ENCODE peak calls at places on chromosomes 3 and 15, in six cellular contexts. Z is adrenal gland, C is BE2C, R is neural crest cell, E is AG09309, W is GM06990. O is an unnamed sample.

GRCh38 chr3:121757812-121758545 is 8.4 kb upstream of the GOLGB1 start:
- DNase-seq in R (no peak), Z (no peak), C (no peak), W (no peak), E (no peak), O (no peak)

GRCh38 chr3:143707848-143708247 is 140.4 kb downstream of the SLC9A9 start:
- DNase-seq in Z (no peak), E (peak), W (no peak), R (no peak), C (no peak), O (no peak)

GRCh38 chr15:49079340-49080039 is 33.2 kb upstream of the SECISBP2L start:
- DNase-seq in E (no peak), Z (no peak), C (no peak), R (no peak), W (no peak), O (no peak)

GRCh38 chr15:63896336-63897115 is 62.8 kb upstream of the HERC1 start:
- DNase-seq in Z (peak), W (peak), E (peak), C (no peak), R (no peak), O (no peak)

GRCh38 chr15:48397841-48398240 is 66.6 kb downstream of the DUT start:
- DNase-seq in R (no peak), E (no peak), Z (peak), W (no peak), C (no peak), O (no peak)

GRCh38 chr3:128274837-128275236 is 121.6 kb downstream of the EEFSEC start:
- DNase-seq in Z (no peak), R (no peak), W (no peak), E (peak), C (no peak), O (no peak)

GRCh38 chr3:65854606-65855304 is 184.0 kb downstream of the MAGI1 start:
- DNase-seq in E (no peak), R (no peak), C (no peak), W (peak), Z (no peak), O (no peak)

GRCh38 chr3:117630885-117631284 is 921.3 kb downstream of the TUSC7 start:
- DNase-seq in Z (no peak), E (no peak), R (no peak), W (no peak), C (peak), O (no peak)

GRCh38 chr3:4396599-4396998 is 70.5 kb downstream of the SUMF1 start:
- DNase-seq in C (no peak), E (no peak), W (no peak), R (no peak), Z (no peak), O (no peak)

GRCh38 chr15:51303462-51303861 is 34.9 kb downstream of the CYP19A1 start:
- DNase-seq in E (no peak), Z (no peak), W (no peak), R (no peak), C (no peak), O (no peak)

GRCh38 chr15:74399511-74400312 is 32.3 kb upstream of the CYP11A1 start:
- DNase-seq in Z (no peak), C (no peak), R (no peak), W (peak), E (no peak), O (no peak)

DNA sequence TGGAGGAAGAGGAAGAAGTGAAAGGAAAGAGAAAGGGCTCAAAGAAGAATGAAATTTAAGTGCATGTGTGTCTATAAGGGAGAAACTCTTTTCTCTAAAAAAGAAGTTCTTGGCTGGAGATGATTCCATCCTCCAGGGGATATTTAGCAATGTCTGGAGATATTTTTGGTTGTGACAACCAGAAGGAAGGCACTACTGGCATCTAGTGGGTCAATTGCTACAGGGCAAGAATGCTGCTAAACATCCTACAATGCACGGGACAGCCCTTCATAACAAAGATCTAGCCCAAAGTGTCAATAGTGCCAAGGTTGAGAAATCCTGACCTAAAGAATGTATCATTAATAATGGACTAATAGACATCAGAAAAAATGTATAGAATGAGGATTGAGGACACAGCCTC is 57.4 kb upstream of the ST3GAL6 start:
- DNase-seq in R (no peak), W (no peak), C (no peak), Z (no peak), E (no peak), O (no peak)
- TF ChIP-seq CTCF in R (no peak), W (peak), C (no peak), Z (no peak), E (peak), O (no peak)

DNA sequence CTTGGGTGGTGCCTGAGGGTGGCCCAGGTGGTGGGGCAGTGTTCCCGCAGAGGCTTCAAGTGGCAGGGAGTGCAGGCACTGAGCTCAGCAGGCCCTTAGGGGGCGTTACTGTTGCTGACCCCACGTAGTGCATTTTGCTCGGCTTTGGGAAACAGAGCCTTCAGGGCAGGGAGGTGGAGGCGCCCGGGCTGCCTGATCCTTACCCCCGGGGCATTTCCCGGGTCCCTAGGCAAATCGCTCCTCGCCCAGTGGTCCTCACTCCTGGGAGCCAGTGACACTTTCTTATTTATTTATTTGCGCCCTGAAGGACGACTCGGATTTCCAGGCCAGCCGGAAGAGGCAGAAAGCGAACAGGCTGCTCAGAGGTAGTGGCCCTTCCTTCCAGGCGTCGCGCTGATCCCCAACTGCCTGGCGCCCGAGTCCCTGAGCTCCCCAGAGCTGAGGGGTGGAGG is 10.1 kb upstream of the FOXB1 start:
- DNase-seq in W (no peak), Z (no peak), R (peak), C (no peak), E (no peak), O (peak)
- TF ChIP-seq CTCF in W (peak), Z (no peak), R (peak), C (peak), E (no peak), O (peak)

GRCh38 chr3:189267981-189268613 is 96.3 kb downstream of the TPRG1 start:
- DNase-seq in E (no peak), R (no peak), C (no peak), W (no peak), Z (no peak), O (no peak)
- TF ChIP-seq CTCF in E (peak), R (peak), C (peak), W (no peak), Z (no peak), O (peak)

DNA sequence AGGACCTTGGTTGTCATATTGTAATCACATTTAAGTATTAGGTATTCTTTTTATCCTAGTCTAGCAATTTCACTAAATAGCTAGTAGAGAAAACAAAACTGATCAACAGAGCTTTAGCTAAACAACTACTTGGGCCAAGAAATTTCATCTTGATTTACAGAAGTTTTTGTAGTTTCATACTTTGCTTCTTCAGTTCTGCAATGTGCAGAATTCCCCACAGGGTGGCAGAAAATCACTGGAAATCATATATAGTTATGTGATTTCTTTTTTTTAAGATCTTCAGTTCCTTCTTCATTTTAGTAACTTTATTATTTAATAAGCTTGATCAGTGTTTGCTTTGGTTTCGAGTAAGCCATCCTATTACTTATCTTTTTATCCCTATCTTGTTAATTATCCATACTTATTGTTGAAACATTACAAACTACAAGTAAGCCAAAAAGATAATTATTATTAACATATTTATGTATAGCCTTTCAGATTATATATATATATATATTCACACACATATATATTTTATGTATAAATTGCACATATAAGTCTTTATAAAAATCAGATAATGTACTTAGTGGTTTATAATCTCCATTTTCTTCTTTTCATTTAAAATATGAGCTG is 2.2 kb upstream of the BNIP2 start:
- DNase-seq in W (peak), C (peak), Z (peak), R (peak), E (no peak), O (no peak)
- TF ChIP-seq CTCF in W (peak), C (peak), Z (peak), R (peak), E (peak), O (peak)

GRCh38 chr15:33964665-33965040 is 3.6 kb upstream of the CHRM5 start:
- DNase-seq in Z (no peak), C (no peak), W (no peak), E (no peak), R (no peak), O (no peak)

GRCh38 chr15:33963831-33964664 is 4.2 kb upstream of the CHRM5 start:
- DNase-seq in Z (no peak), W (no peak), C (peak), R (no peak), E (no peak), O (no peak)

GRCh38 chr15:33971811-33972210 is 3.5 kb downstream of the CHRM5 start:
- DNase-seq in E (no peak), C (no peak), W (no peak), Z (no peak), R (no peak), O (no peak)

DNA sequence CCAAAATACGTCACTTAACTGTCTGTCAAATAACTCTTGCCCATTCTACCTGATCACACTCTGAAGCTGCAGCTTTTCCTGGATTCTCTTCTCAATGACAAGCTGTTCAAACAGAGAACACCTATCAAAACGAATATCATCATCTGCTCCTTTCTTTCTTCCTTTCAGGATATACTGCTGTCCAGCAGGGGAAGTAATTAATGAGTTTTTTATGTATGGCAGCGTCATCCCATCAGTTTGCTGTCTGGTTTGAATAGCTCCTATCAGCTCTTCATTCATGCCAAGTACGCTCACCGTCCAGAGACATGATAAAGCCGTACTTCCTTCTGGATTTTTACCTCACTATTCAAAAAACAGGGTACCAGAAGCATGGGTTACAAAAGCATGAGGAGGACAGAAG is at the start of gene CHRM5:
- DNase-seq in R (no peak), Z (no peak), C (peak), E (no peak), W (no peak), O (no peak)
- TF ChIP-seq CTCF in R (no peak), Z (no peak), C (peak), E (no peak), W (no peak), O (no peak)

GRCh38 chr3:48299746-48300361 is 33.6 kb downstream of the SPINK8 start:
- DNase-seq in R (no peak), E (no peak), W (no peak), C (no peak), Z (no peak), O (no peak)

GRCh38 chr3:48301814-48302194 is 31.7 kb downstream of the SPINK8 start:
- DNase-seq in E (no peak), W (no peak), R (no peak), C (no peak), Z (peak), O (no peak)

GRCh38 chr3:48297111-48297810 is 36.2 kb downstream of the SPINK8 start:
- DNase-seq in Z (no peak), E (no peak), R (no peak), C (no peak), W (no peak), O (no peak)

GRCh38 chr3:48303021-48303420 is 30.4 kb downstream of the SPINK8 start:
- DNase-seq in R (no peak), Z (no peak), C (no peak), W (no peak), E (no peak), O (no peak)

GRCh38 chr3:48301020-48301813 is 32.2 kb downstream of the SPINK8 start:
- DNase-seq in R (peak), E (peak), C (peak), W (peak), Z (peak), O (peak)
- TF ChIP-seq CTCF in R (no peak), E (no peak), C (no peak), W (no peak), Z (no peak), O (no peak)

GRCh38 chr3:85427467-85427866 is 468.7 kb downstream of the CADM2 start:
- DNase-seq in Z (no peak), C (no peak), W (no peak), E (no peak), R (no peak), O (no peak)
- TF ChIP-seq CTCF in Z (no peak), C (no peak), W (no peak), E (no peak), R (no peak), O (no peak)

GRCh38 chr3:139830817-139831216 is 104.2 kb upstream of the CLSTN2 start:
- DNase-seq in R (peak), C (peak), W (no peak), Z (peak), E (no peak), O (no peak)

GRCh38 chr3:139836656-139837464 is 98.1 kb upstream of the CLSTN2 start:
- DNase-seq in C (no peak), W (no peak), R (no peak), E (no peak), Z (no peak), O (no peak)

GRCh38 chr3:139827833-139828232 is 107.2 kb upstream of the CLSTN2 start:
- DNase-seq in W (no peak), E (no peak), Z (no peak), C (no peak), R (no peak), O (no peak)

GRCh38 chr3:139835830-139836655 is 98.9 kb upstream of the CLSTN2 start:
- DNase-seq in W (no peak), E (no peak), C (no peak), R (no peak), Z (no peak), O (no peak)

DNA sequence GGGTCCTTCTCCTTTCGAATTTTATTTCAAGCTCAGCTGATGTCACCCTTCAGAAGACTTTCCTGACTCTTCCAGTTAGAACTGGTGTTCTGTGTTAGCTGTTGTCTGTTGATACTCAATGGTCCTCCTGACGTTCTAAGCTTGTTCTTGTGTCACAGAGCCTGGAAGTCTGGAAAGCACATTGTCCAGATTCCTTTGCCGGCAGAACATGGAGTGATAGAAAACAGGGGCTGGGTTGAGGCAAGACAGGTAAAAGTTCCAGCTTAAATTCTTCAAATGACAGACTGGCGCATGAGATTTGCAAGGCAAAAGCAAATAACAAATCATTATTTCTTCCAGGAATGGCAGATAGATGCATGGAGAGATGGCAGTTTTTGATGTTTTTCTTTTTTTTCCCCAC is 102.0 kb upstream of the CLSTN2 start:
- DNase-seq in Z (no peak), C (no peak), E (no peak), R (no peak), W (no peak), O (no peak)
- TF ChIP-seq CTCF in Z (no peak), C (no peak), E (no peak), R (no peak), W (no peak), O (no peak)

GRCh38 chr3:154758109-154758868 is 321.8 kb upstream of the MME start:
- DNase-seq in W (no peak), C (no peak), E (peak), R (no peak), Z (no peak), O (no peak)
- TF ChIP-seq CTCF in W (no peak), C (no peak), E (peak), R (peak), Z (no peak), O (peak)

O was measured in progenitor cell of endocrine pancreas.